ENCODE peak calls at places on chromosomes 3 and 15, in six cellular contexts. T is mesenchymal stem cell, H is H9, U is IMR-90, Q is H1, R is neuronal stem cell. W is an unnamed sample. For H3K27me3, the result is how much of the 10 kb centered on the place peaks cover.

GRCh38 chr15:64105113-64105704 is 9.4 kb downstream of the SNX1 start:
- DNase-seq in T (peak), H (no peak), U (peak), Q (no peak), R (no peak), W (no peak)

GRCh38 chr3:194404365-194405140 is 5.5 kb upstream of the GP5 start:
- DNase-seq in T (peak), H (no peak), U (peak), Q (no peak), R (no peak), W (no peak)

GRCh38 chr3:167626490-167626889 is 27.3 kb downstream of the WDR49 start:
- DNase-seq in T (no peak), H (no peak), U (no peak), Q (no peak), R (no peak), W (no peak)

GRCh38 chr15:22831473-22831872 is 7.0 kb upstream of the NIPA2 start:
- DNase-seq in T (peak), H (no peak), U (peak), Q (no peak), R (no peak), W (no peak)

GRCh38 chr15:100601158-100601557 is 826 bp downstream of the LINS1 start:
- DNase-seq in T (peak), H (no peak), U (no peak), Q (no peak), R (no peak), W (peak)

GRCh38 chr3:195247863-195248189 is 23.1 kb downstream of the XXYLT1 start:
- DNase-seq in T (no peak), H (no peak), U (no peak), Q (no peak), R (no peak), W (peak)

GRCh38 chr3:118479376-118479775 is 555.3 kb downstream of the IGSF11 start:
- DNase-seq in T (no peak), H (no peak), U (no peak), Q (no peak), R (no peak), W (no peak)

GRCh38 chr3:32712506-32713055 is 27.6 kb downstream of the CNOT10 start:
- DNase-seq in T (no peak), H (no peak), U (no peak), Q (no peak), R (no peak), W (no peak)

GRCh38 chr15:65399997-65400396 is 22.2 kb upstream of the IGDCC3 start:
- DNase-seq in T (no peak), H (no peak), U (no peak), Q (no peak), R (no peak), W (no peak)

GRCh38 chr3:39383190-39383912 is at the start of gene SLC25A38:
- DNase-seq in T (peak), H (peak), U (peak), Q (peak), R (peak), W (peak)

GRCh38 chr3:124999317-124999716 is 56.5 kb downstream of the HEG1 start:
- DNase-seq in T (no peak), H (no peak), U (no peak), Q (no peak), R (no peak), W (no peak)

GRCh38 chr3:23740517-23741402 is 65.0 kb upstream of the UBE2E1 start:
- DNase-seq in T (peak), H (no peak), U (no peak), Q (no peak), R (no peak), W (peak)

GRCh38 chr3:151539599-151539998 is 78.7 kb upstream of the IGSF10 start:
- DNase-seq in T (no peak), H (no peak), U (no peak), Q (no peak), R (no peak), W (no peak)

GRCh38 chr15:78170848-78171773 is 21.9 kb downstream of the IDH3A start:
- DNase-seq in T (no peak), H (no peak), U (no peak), Q (no peak), R (no peak), W (no peak)

GRCh38 chr3:128217702-128218475 is 64.6 kb downstream of the EEFSEC start:
- DNase-seq in T (peak), H (no peak), U (peak), Q (no peak), R (no peak), W (no peak)

GRCh38 chr3:16305121-16305541 is 40.1 kb downstream of the OXNAD1 start:
- DNase-seq in T (no peak), H (no peak), U (no peak), Q (no peak), R (no peak), W (no peak)

GRCh38 chr3:125051715-125052581 is 3.8 kb downstream of the HEG1 start:
- DNase-seq in T (peak), H (peak), U (peak), Q (peak), R (no peak), W (peak)

GRCh38 chr3:189167027-189167766 is 4.6 kb upstream of the TPRG1 start:
- DNase-seq in T (no peak), H (no peak), U (no peak), Q (no peak), R (no peak), W (peak)

GRCh38 chr3:88641033-88641604 is 466.3 kb upstream of the EPHA3 start:
- DNase-seq in T (no peak), H (no peak), U (no peak), Q (no peak), R (no peak), W (peak)

GRCh38 chr3:22923686-22924085 is 279.4 kb upstream of the UBE2E2 start:
- DNase-seq in T (no peak), H (no peak), U (no peak), Q (no peak), R (no peak), W (no peak)

GRCh38 chr3:105327662-105328337 is 38.9 kb upstream of the ALCAM start:
- DNase-seq in T (no peak), H (no peak), U (peak), Q (no peak), R (no peak), W (no peak)

GRCh38 chr3:184358921-184359350 is 2.5 kb downstream of the CLCN2 start:
- DNase-seq in T (no peak), H (peak), U (no peak), Q (no peak), R (no peak), W (no peak)

GRCh38 chr3:46881819-46882376 is 4.4 kb downstream of the PTH1R start:
- DNase-seq in T (peak), H (no peak), U (no peak), Q (peak), R (no peak), W (peak)

GRCh38 chr15:70492240-70493177 is 270.8 kb downstream of the UACA start:
- DNase-seq in T (peak), H (no peak), U (peak), Q (no peak), R (no peak), W (no peak)

GRCh38 chr3:88038561-88038960 is 20.2 kb downstream of the CGGBP1 start:
- DNase-seq in T (peak), H (no peak), U (peak), Q (no peak), R (no peak), W (no peak)

GRCh38 chr15:91291673-91292072 is 191.6 kb downstream of the SV2B start:
- DNase-seq in T (no peak), H (peak), U (peak), Q (no peak), R (no peak), W (peak)

GRCh38 chr3:54157860-54158259 is 35.5 kb downstream of the CACNA2D3 start:
- DNase-seq in T (no peak), H (no peak), U (no peak), Q (no peak), R (no peak), W (no peak)

GRCh38 chr3:149454746-149455145 is 19.8 kb upstream of the TM4SF4 start:
- DNase-seq in T (peak), H (no peak), U (peak), Q (no peak), R (no peak), W (peak)

GRCh38 chr3:38646630-38647029 is 2.9 kb downstream of the SCN5A start:
- DNase-seq in T (peak), H (peak), U (peak), Q (peak), R (no peak), W (peak)

GRCh38 chr15:39125904-39126303 is 455.0 kb upstream of the THBS1 start:
- DNase-seq in T (peak), H (peak), U (peak), Q (peak), R (peak), W (peak)

GRCh38 chr15:41923424-41923999 is 29.7 kb upstream of the SPTBN5 start:
- DNase-seq in T (no peak), H (no peak), U (no peak), Q (no peak), R (no peak), W (no peak)

GRCh38 chr3:196202516-196202970 is 8.7 kb downstream of the ZDHHC19 start:
- DNase-seq in T (peak), H (no peak), U (peak), Q (no peak), R (no peak), W (no peak)

GRCh38 chr3:12992629-12993021 is 80.6 kb downstream of the IQSEC1 start:
- DNase-seq in T (no peak), H (no peak), U (no peak), Q (no peak), R (no peak), W (no peak)

GRCh38 chr3:105836533-105836932 is 32.3 kb downstream of the CBLB start:
- DNase-seq in T (no peak), H (no peak), U (peak), Q (no peak), R (no peak), W (no peak)

GRCh38 chr3:46252980-46253379 is 10.7 kb downstream of the CCR3 start:
- DNase-seq in T (no peak), H (no peak), U (no peak), Q (no peak), R (no peak), W (no peak)

GRCh38 chr3:130093741-130094391 is 12.2 kb downstream of the ALG1L2 start:
- DNase-seq in T (no peak), H (peak), U (no peak), Q (peak), R (no peak), W (peak)

GRCh38 chr3:55765906-55766701 is 279.0 kb upstream of the WNT5A start:
- DNase-seq in T (no peak), H (no peak), U (no peak), Q (no peak), R (no peak), W (no peak)

GRCh38 chr3:2714856-2715255 is 395.3 kb downstream of the IL5RA start:
- DNase-seq in T (peak), H (no peak), U (no peak), Q (no peak), R (no peak), W (peak)

GRCh38 chr3:40043444-40043755 is 234.0 kb downstream of the MYRIP start:
- DNase-seq in T (no peak), H (no peak), U (no peak), Q (no peak), R (no peak), W (no peak)

GRCh38 chr15:94470492-94470891 is 239.1 kb downstream of the MCTP2 start:
- DNase-seq in T (no peak), H (no peak), U (no peak), Q (no peak), R (no peak), W (no peak)

DNA sequence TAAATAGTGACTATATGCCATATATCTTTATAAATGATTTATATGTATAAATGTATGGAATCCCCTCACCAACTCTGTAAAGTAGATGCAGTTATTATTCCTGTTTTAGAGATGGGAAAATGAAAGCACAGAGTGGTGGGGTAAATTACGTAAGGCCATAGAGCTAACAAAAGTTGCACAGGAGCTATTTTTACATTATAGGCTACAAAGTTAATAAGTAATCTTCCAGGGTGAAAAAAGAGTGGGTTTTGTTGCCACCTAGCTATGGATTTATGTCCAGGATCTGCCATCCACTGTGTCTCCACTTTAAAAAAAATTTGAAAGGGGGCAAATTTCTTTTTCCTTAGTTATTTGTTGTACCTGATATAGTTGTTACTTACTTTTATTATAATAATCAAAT is 235.7 kb downstream of the MCTP2 start:
- DNase-seq in T (no peak), H (no peak), U (no peak), Q (no peak), R (no peak), W (no peak)
- H2BK15ac ChIP-seq in T (no peak), H (no peak), U (no peak), Q (no peak), R (no peak), W (no peak)

GRCh38 chr15:45118131-45118588 is 4.0 kb downstream of the DUOXA2 start:
- DNase-seq in T (peak), H (peak), U (peak), Q (peak), R (peak), W (peak)
- H3K27me3 ChIP-seq in T (half or more), H (under half), U (under half), Q (under half), R (half or more), W (under half)

DNA sequence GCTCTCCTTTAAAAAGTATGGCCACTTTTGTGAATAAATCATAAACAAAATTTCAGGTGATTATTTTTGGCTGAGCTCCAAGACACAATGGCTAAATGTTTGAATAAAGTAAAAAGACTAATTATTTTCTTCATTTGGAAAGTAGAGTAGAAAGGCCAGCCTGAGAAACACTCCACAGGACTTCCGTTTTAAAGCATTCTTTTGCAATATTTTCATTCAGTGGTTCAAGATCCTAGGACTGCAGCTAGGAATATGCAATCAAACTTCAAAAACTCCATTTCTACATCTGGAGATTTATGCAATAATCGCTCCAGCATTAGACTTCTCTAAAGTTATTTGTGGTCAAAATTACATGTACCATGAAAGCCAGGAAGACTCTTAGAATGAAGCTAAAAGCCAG is 62.8 kb downstream of the MECOM start:
- DNase-seq in T (no peak), H (no peak), U (no peak), Q (no peak), R (no peak), W (no peak)
- H2BK15ac ChIP-seq in T (no peak), H (no peak), U (no peak), Q (no peak), R (no peak), W (no peak)

DNA sequence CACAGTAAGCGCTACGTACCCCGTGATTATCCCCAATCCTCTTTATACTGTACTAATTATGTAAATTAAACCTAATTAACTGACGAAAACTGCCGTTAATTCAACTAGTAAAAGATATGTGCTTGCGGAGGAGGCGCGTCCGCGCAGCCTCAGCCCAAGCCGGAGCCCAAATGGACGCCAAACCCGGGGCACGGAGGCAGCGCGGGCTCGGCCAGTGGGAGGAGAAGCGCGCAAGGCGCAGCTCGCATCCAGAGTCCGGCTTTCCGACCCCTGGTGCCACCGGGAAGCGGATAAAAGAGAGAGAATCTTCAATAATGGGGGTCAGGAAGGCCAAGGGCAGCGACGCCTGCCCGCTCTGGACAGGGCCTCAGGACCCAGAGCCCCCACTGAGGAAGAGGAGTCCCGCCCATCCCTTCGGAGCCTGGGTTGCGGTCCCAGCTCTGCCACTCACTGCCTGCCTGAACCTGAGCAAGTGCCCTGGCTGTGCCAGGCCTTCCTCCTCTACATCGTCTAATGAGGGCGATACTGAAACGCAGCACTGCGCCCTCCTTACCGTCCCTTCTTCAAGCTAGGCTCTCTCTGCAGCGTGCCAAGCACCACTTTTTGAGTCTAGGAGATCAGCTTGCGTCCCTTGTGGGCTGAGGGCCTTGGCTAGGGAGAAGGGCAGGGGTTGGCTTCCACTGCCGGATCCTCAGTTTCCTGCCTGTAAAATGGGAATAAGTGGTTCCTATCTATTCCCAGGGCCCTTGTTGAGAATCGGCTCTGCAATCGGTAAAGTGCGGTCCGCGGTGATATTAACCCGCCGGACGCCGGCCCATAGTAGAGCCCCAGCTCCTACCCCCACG is 4.9 kb upstream of the SKOR1 start:
- DNase-seq in T (no peak), H (no peak), U (no peak), Q (no peak), R (no peak), W (no peak)
- H3K27me3 ChIP-seq in T (half or more), H (half or more), U (half or more), Q (half or more), R (half or more), W (half or more)

DNA sequence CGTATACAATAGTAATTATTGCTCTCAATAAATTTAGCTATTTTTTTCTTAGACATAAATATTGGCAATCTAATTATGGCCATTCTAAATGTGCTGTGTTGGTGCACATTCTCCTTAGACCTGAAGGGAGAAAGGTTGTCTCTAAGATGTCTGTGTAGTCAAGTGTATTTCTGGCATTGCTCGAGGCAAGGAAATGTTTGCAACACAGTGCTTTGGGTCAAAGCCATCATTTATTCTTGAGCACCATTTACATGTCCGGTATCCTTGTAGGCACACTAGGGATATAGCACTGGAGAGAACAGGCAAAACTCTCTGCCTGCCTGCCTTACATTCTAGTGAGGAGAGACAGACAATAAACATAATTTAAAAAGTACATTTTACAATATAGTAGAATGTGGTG is 2.6 kb upstream of the PHLDB2 start:
- DNase-seq in T (no peak), H (no peak), U (no peak), Q (no peak), R (no peak), W (no peak)
- H2BK15ac ChIP-seq in T (no peak), H (no peak), U (no peak), Q (no peak), R (no peak), W (no peak)

GRCh38 chr3:134892317-134892716 is 97.3 kb downstream of the EPHB1 start:
- DNase-seq in T (no peak), H (no peak), U (no peak), Q (no peak), R (no peak), W (no peak)
- H3K27me3 ChIP-seq in T (under half), H (under half), U (under half), Q (under half), R (under half), W (under half)

GRCh38 chr3:100040846-100041245 is 73.5 kb downstream of the FILIP1L start:
- DNase-seq in T (no peak), H (no peak), U (peak), Q (no peak), R (no peak), W (no peak)
- H2BK15ac ChIP-seq in T (no peak), H (no peak), U (peak), Q (no peak), R (no peak), W (no peak)

GRCh38 chr3:64140651-64141050 is 84.6 kb downstream of the PRICKLE2 start:
- DNase-seq in T (no peak), H (no peak), U (no peak), Q (no peak), R (no peak), W (no peak)

GRCh38 chr3:64141476-64141875 is 83.8 kb downstream of the PRICKLE2 start:
- DNase-seq in T (no peak), H (no peak), U (peak), Q (no peak), R (no peak), W (no peak)

GRCh38 chr3:64138046-64138445 is 87.2 kb downstream of the PRICKLE2 start:
- DNase-seq in T (no peak), H (no peak), U (no peak), Q (no peak), R (no peak), W (no peak)

GRCh38 chr3:64134882-64135281 is 90.4 kb downstream of the PRICKLE2 start:
- DNase-seq in T (no peak), H (no peak), U (no peak), Q (no peak), R (no peak), W (no peak)

DNA sequence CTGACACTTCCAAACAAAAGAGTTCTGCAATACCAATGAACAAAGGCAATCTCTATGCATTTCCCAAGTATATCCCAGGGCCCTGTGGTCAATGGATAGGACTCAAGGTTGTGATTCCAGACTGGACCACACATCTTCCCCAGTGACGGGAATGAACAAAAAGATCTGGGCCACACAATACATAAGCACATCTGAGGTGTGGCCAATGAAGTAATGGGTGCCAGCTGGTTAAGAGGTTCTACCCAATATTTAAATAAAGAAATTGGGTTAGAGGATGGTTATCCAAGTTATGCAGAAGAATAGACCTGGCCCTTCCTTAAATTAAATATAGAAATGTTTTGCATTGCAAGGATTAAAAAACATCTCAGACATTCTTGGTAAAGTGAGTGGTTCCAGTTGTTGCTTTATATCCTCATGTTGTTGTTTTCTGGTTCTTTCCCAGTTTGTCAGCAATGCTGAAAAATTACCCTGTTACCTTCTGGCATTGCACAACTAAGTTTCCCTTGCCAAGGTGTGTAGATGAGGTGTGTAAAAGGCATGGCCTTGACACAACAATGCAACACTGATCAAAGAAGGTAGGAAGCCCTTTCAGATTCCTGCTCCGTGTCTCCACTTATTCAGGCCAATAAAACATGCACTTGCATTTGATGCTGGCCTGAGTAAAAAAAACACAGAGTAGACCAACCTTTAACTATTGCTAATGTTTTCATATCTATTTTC is 86.5 kb downstream of the PRICKLE2 start:
- DNase-seq in T (no peak), H (no peak), U (no peak), Q (no peak), R (no peak), W (no peak)
- H3K27me3 ChIP-seq in T (under half), H (under half), U (under half), Q (under half), R (under half), W (under half)